ENCODE peak calls at places on chromosome 6, in ten cellular contexts. N, F, A, Y, D, J, U, P, Z and S are unnamed samples.

GRCh38 chr6:4957521-4958231 is 46.2 kb downstream of the RPP40 start:
- DNase-seq in N (peak), F (no peak), A (peak), Y (no peak), D (no peak), J (no peak), U (no peak), P (no peak), Z (no peak), S (peak)

GRCh38 chr6:28589234-28589951 is 63.7 kb downstream of the GPX5 start:
- DNase-seq in N (peak), F (peak), A (peak), Y (no peak), D (peak), J (peak), U (no peak), P (no peak), Z (peak), S (peak)

GRCh38 chr6:131555992-131556391 is 17.0 kb upstream of the ARG1 start:
- DNase-seq in N (no peak), F (no peak), A (no peak), Y (no peak), D (no peak), J (no peak), U (no peak), P (no peak), Z (no peak), S (no peak)

GRCh38 chr6:167990016-167990945 is 7.2 kb upstream of the KIF25 start:
- DNase-seq in N (no peak), F (no peak), A (no peak), Y (no peak), D (no peak), J (no peak), U (no peak), P (no peak), Z (no peak), S (no peak)

GRCh38 chr6:15658345-15658744 is 4.5 kb downstream of the DTNBP1 start:
- DNase-seq in N (no peak), F (no peak), A (no peak), Y (no peak), D (no peak), J (no peak), U (no peak), P (no peak), Z (no peak), S (no peak)

GRCh38 chr6:13314806-13315205 is 13.5 kb downstream of the TBC1D7 start:
- DNase-seq in N (no peak), F (no peak), A (no peak), Y (no peak), D (no peak), J (no peak), U (no peak), P (no peak), Z (no peak), S (no peak)

GRCh38 chr6:26020291-26020982 is 57.8 kb downstream of the TRIM38 start:
- DNase-seq in N (peak), F (peak), A (peak), Y (no peak), D (peak), J (peak), U (peak), P (no peak), Z (peak), S (peak)

GRCh38 chr6:36805917-36806316 is 33.3 kb downstream of the CPNE5 start:
- DNase-seq in N (no peak), F (no peak), A (no peak), Y (no peak), D (no peak), J (no peak), U (no peak), P (no peak), Z (no peak), S (peak)

GRCh38 chr6:123931928-123932327 is 128.3 kb downstream of the NKAIN2 start:
- DNase-seq in N (no peak), F (no peak), A (no peak), Y (no peak), D (no peak), J (no peak), U (no peak), P (no peak), Z (no peak), S (no peak)

GRCh38 chr6:167401525-167402194 is 76.8 kb downstream of the TTLL2 start:
- DNase-seq in N (no peak), F (no peak), A (peak), Y (no peak), D (no peak), J (no peak), U (peak), P (no peak), Z (peak), S (peak)

GRCh38 chr6:46688117-46688965 is 656 bp downstream of the TDRD6 start:
- DNase-seq in N (no peak), F (no peak), A (no peak), Y (no peak), D (no peak), J (no peak), U (no peak), P (no peak), Z (no peak), S (no peak)

GRCh38 chr6:12172572-12172971 is 117.6 kb upstream of the EDN1 start:
- DNase-seq in N (no peak), F (no peak), A (no peak), Y (no peak), D (no peak), J (no peak), U (no peak), P (no peak), Z (no peak), S (no peak)

GRCh38 chr6:43926644-43927524 is 156.9 kb downstream of the VEGFA start:
- DNase-seq in N (peak), F (no peak), A (peak), Y (no peak), D (no peak), J (peak), U (peak), P (no peak), Z (peak), S (peak)

GRCh38 chr6:166330612-166331011 is 11.7 kb downstream of the SFT2D1 start:
- DNase-seq in N (no peak), F (peak), A (peak), Y (no peak), D (no peak), J (no peak), U (peak), P (no peak), Z (peak), S (peak)

GRCh38 chr6:55040102-55040848 is 134.0 kb upstream of the HCRTR2 start:
- DNase-seq in N (peak), F (no peak), A (peak), Y (no peak), D (no peak), J (no peak), U (no peak), P (no peak), Z (no peak), S (no peak)

GRCh38 chr6:170083236-170084051 is 207.4 kb downstream of the DLL1 start:
- DNase-seq in N (no peak), F (no peak), A (no peak), Y (no peak), D (no peak), J (no peak), U (peak), P (no peak), Z (no peak), S (no peak)

GRCh38 chr6:28884423-28885148 is 39.2 kb downstream of the TRIM27 start:
- DNase-seq in N (no peak), F (no peak), A (no peak), Y (peak), D (peak), J (no peak), U (no peak), P (no peak), Z (peak), S (no peak)

GRCh38 chr6:52213127-52213526 is 27.0 kb downstream of the IL17A start:
- DNase-seq in N (no peak), F (no peak), A (no peak), Y (no peak), D (no peak), J (no peak), U (no peak), P (no peak), Z (no peak), S (peak)

GRCh38 chr6:153013438-153013837 is 10.9 kb upstream of the MTRF1L start:
- DNase-seq in N (no peak), F (no peak), A (no peak), Y (no peak), D (no peak), J (no peak), U (no peak), P (no peak), Z (peak), S (no peak)